ENCODE peak calls at places on chromosome 13, in seven cellular contexts. K, S, X, A, E, J and H are unnamed samples.

GRCh38 chr13:24253520-24254150 is 55.7 kb upstream of the C1QTNF9 start:
- DNase-seq in S (no peak), J (no peak), X (no peak), A (no peak), E (no peak), K (no peak), H (no peak)

GRCh38 chr13:42707596-42707995 is 73.8 kb upstream of the FAM216B start:
- DNase-seq in A (no peak), E (peak), J (no peak), S (no peak), K (no peak), X (peak), H (no peak)

GRCh38 chr13:28719656-28720055 is 886 bp upstream of the SLC46A3 start:
- DNase-seq in J (no peak), X (peak), E (no peak), A (no peak), S (no peak), K (no peak), H (peak)

GRCh38 chr13:48818495-48818961 is 157.2 kb upstream of the FNDC3A start:
- DNase-seq in J (no peak), A (no peak), K (peak), S (no peak), X (peak), E (peak), H (peak)

GRCh38 chr13:28654276-28654675 is 4.7 kb upstream of the POMP start:
- DNase-seq in S (no peak), K (no peak), A (no peak), X (no peak), J (no peak), E (no peak), H (no peak)

GRCh38 chr13:35512271-35512920 is 35.9 kb upstream of the MAB21L1 start:
- DNase-seq in J (no peak), S (no peak), E (peak), X (peak), A (no peak), K (no peak), H (no peak)

GRCh38 chr13:23763328-23763727 is 125.9 kb downstream of the MIPEP start:
- DNase-seq in J (no peak), A (no peak), E (no peak), K (no peak), X (no peak), S (no peak), H (no peak)

GRCh38 chr13:110371550-110372465 is 64.7 kb downstream of the COL4A2 start:
- DNase-seq in A (no peak), S (no peak), K (no peak), E (no peak), J (no peak), X (peak), H (no peak)

GRCh38 chr13:19596960-19597361 is 35.6 kb upstream of the TPTE2 start:
- DNase-seq in X (peak), K (peak), A (no peak), J (no peak), E (no peak), S (no peak), H (no peak)

GRCh38 chr13:66534561-66534960 is 695.6 kb downstream of the PCDH9 start:
- DNase-seq in X (peak), J (no peak), E (no peak), S (no peak), A (no peak), K (no peak), H (no peak)

GRCh38 chr13:33235078-33235477 is 50.5 kb downstream of the STARD13 start:
- DNase-seq in E (no peak), X (peak), S (no peak), J (no peak), K (no peak), A (no peak), H (no peak)